ENCODE peak calls at places on chromosomes 11 and 22, in six cellular contexts. C is GM12891, K is H1, O is HepG2, I is K562, D is GM12878. E is an unnamed sample.

GRCh38 chr11:102451693-102452460 is 688 bp downstream of the TMEM123 start:
- DNase-seq in C (peak), K (peak), O (peak), I (peak), D (no peak), E (peak)

GRCh38 chr11:73465019-73465675 is 88.9 kb downstream of the RELT start:
- DNase-seq in C (no peak), K (no peak), O (no peak), I (no peak), D (no peak), E (no peak)

GRCh38 chr11:76614471-76615183 is 55.9 kb downstream of the LRRC32 start:
- DNase-seq in C (no peak), K (no peak), O (no peak), I (no peak), D (no peak), E (no peak)

GRCh38 chr11:79708319-79708928 is 267.6 kb upstream of the TENM4 start:
- DNase-seq in C (no peak), K (peak), O (peak), I (no peak), D (peak), E (no peak)

GRCh38 chr22:50576070-50576469 is 2.2 kb downstream of the CPT1B start:
- DNase-seq in C (no peak), K (no peak), O (peak), I (peak), D (no peak), E (no peak)

GRCh38 chr22:49460662-49461371 is 366.9 kb downstream of the BRD1 start:
- DNase-seq in C (no peak), K (no peak), O (no peak), I (no peak), D (no peak), E (no peak)

GRCh38 chr22:28773461-28773867 is 969 bp downstream of the CCDC117 start:
- DNase-seq in C (peak), K (no peak), O (no peak), I (no peak), D (peak), E (peak)

GRCh38 chr11:95512682-95513081 is 276.9 kb downstream of the FAM76B start:
- DNase-seq in C (no peak), K (no peak), O (peak), I (no peak), D (no peak), E (no peak)

GRCh38 chr11:79437981-79438630 is 2.7 kb downstream of the TENM4 start:
- DNase-seq in C (no peak), K (no peak), O (no peak), I (no peak), D (no peak), E (peak)

GRCh38 chr11:81644239-81644840 is 1089.3 kb downstream of the FAM181B start:
- DNase-seq in C (peak), K (no peak), O (peak), I (peak), D (no peak), E (peak)

GRCh38 chr11:75845324-75845723 is 30.3 kb downstream of the UVRAG start:
- DNase-seq in C (no peak), K (no peak), O (no peak), I (no peak), D (no peak), E (no peak)

GRCh38 chr22:41030891-41031290 is 61.5 kb upstream of the EP300 start:
- DNase-seq in C (no peak), K (no peak), O (no peak), I (no peak), D (no peak), E (no peak)

GRCh38 chr11:104332110-104332509 is 168.2 kb upstream of the PDGFD start:
- DNase-seq in C (no peak), K (peak), O (peak), I (no peak), D (no peak), E (no peak)

GRCh38 chr11:134126197-134126822 is 57.4 kb downstream of the JAM3 start:
- DNase-seq in C (no peak), K (no peak), O (no peak), I (no peak), D (no peak), E (no peak)

GRCh38 chr11:44979536-44980399 is 29.1 kb upstream of the TP53I11 start:
- DNase-seq in C (no peak), K (no peak), O (no peak), I (no peak), D (no peak), E (no peak)

GRCh38 chr22:45551310-45552016 is 48.8 kb downstream of the FBLN1 start:
- DNase-seq in C (no peak), K (no peak), O (no peak), I (no peak), D (no peak), E (no peak)

GRCh38 chr22:49369726-49370717 is 457.7 kb downstream of the BRD1 start:
- DNase-seq in C (no peak), K (peak), O (no peak), I (no peak), D (no peak), E (no peak)

GRCh38 chr22:35695202-35695601 is 22.5 kb upstream of the APOL5 start:
- DNase-seq in C (no peak), K (peak), O (no peak), I (no peak), D (no peak), E (no peak)

GRCh38 chr11:62716816-62717215 is 9.3 kb downstream of the GNG3 start:
- DNase-seq in C (no peak), K (no peak), O (no peak), I (no peak), D (no peak), E (no peak)

GRCh38 chr22:32202539-32203180 is 2.2 kb downstream of the RFPL2 start:
- DNase-seq in C (no peak), K (peak), O (peak), I (peak), D (no peak), E (no peak)

GRCh38 chr11:126926376-126926791 is 74.2 kb downstream of the KIRREL3 start:
- DNase-seq in C (no peak), K (no peak), O (no peak), I (no peak), D (no peak), E (no peak)

GRCh38 chr11:3835752-3836151 is 5.0 kb downstream of the RHOG start:
- DNase-seq in C (no peak), K (no peak), O (no peak), I (no peak), D (no peak), E (no peak)

DNA sequence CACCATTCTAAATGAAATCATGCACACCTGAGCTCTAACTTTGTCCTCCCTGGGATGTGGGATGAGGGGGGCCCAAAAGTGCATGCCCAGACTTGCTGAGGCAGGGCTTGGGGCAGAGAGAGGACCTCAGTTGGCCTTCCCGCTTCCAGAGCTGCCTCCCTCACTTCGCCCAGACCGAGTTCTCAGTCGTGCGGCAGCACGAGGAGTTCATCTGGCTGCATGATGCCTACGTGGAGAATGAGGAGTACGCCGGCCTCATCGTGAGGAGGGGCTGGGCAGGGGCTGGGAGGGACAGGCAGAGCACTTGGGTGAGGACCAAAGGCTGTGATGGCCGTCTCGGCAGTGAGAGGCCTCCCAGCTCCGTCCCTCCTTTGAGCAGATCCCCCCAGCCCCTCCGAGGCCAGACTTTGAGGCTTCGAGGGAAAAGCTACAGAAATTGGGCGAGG is 8.2 kb downstream of the CFL1 start:
- DNase-seq in C (no peak), K (no peak), O (no peak), I (no peak), D (no peak), E (no peak)
- TF ChIP-seq POLR2AphosphoS5 in C (peak), K (no peak), O (no peak), I (no peak), D (no peak), E (no peak)

GRCh38 chr11:46263120-46263519 is 14.3 kb upstream of the CREB3L1 start:
- DNase-seq in C (no peak), K (no peak), O (no peak), I (no peak), D (no peak), E (no peak)
- TF ChIP-seq POLR2A in C (no peak), K (no peak), O (no peak), I (no peak), D (no peak), E (no peak)

GRCh38 chr22:19644314-19645223 is 69.7 kb upstream of the SEPTIN5 start:
- DNase-seq in C (no peak), K (no peak), O (no peak), I (peak), D (no peak), E (no peak)
- TF ChIP-seq TAF1 in C (no peak), K (no peak), O (no peak), I (no peak), D (no peak), E (no peak)

GRCh38 chr11:14552089-14552488 is 31.9 kb upstream of the PSMA1 start:
- DNase-seq in C (no peak), K (no peak), O (no peak), I (no peak), D (no peak), E (no peak)
- TF ChIP-seq POLR2AphosphoS5 in C (no peak), K (no peak), O (no peak), I (no peak), D (no peak), E (no peak)

GRCh38 chr11:128205796-128206195 is 381.6 kb downstream of the ETS1 start:
- DNase-seq in C (no peak), K (no peak), O (no peak), I (no peak), D (no peak), E (no peak)
- TF ChIP-seq POLR2A in C (no peak), K (no peak), O (no peak), I (no peak), D (no peak), E (no peak)

DNA sequence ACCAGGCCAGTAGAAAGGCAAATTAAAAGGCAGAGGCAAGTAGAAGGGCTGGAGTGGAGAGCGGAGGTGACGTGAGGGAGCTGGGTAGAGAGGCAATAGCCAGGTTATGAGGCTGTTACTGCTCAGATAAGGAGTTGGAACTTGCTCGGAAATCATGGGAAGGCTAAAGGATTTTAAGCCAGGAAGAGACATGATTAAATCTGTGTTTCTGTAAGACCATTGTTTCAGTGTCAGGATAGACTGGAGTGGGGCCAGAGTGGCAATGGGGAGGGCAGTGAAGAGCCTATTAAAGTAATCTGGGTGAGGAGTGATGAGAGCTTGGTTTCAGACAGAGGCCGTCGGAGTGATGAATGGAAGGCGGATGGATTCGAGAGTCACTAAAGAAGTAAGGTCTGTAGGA is 39.0 kb downstream of the GRAMD1B start:
- DNase-seq in C (no peak), K (no peak), O (no peak), I (no peak), D (no peak), E (no peak)
- TF ChIP-seq TAF1 in C (no peak), K (no peak), O (no peak), I (no peak), D (no peak), E (no peak)

GRCh38 chr11:68956547-68957254 is 24.1 kb downstream of the MRGPRD start:
- DNase-seq in C (no peak), K (no peak), O (no peak), I (no peak), D (no peak), E (no peak)
- TF ChIP-seq POLR2AphosphoS5 in C (no peak), K (no peak), O (no peak), I (no peak), D (no peak), E (no peak)